ENCODE peak calls at places on chromosomes 3 and 15, in eight cellular contexts. A is left cardiac atrium; I is stimulated activated CD8-positive, alpha-beta memory T cell treated with anti-CD3 and anti-CD28 coated beads, Interleukin-15, amount 100 ng/mL, for 4 hours; E is GM04504; Q is activated naive CD8-positive, alpha-beta T cell treated with anti-CD3 and anti-CD28 coated beads, Interleukin-2, amount 50 U/mL, for 24 hours; W is BJ; N is anterior cingulate cortex; X is cardiac muscle cell. G is an unnamed sample.

GRCh38 chr3:162602619-162603018 is 1106.0 kb downstream of the OTOL1 start:
- DNase-seq in A (no peak), I (no peak), E (no peak), Q (no peak), W (no peak), N (no peak), X (no peak), G (no peak)

GRCh38 chr15:57227899-57228298 is 148.4 kb upstream of the CGNL1 start:
- DNase-seq in A (no peak), I (no peak), E (no peak), Q (no peak), W (no peak), N (no peak), X (no peak), G (no peak)

GRCh38 chr3:168828536-168828935 is 732.8 kb upstream of the GOLIM4 start:
- DNase-seq in A (no peak), I (no peak), E (no peak), Q (no peak), W (no peak), N (no peak), X (no peak), G (no peak)

GRCh38 chr3:18669374-18669773 is 244.2 kb upstream of the SATB1 start:
- DNase-seq in A (no peak), I (no peak), E (no peak), Q (no peak), W (no peak), N (no peak), X (no peak), G (no peak)

GRCh38 chr3:2923390-2923789 is 186.8 kb downstream of the IL5RA start:
- DNase-seq in A (no peak), I (no peak), E (no peak), Q (no peak), W (no peak), N (no peak), X (no peak), G (no peak)

GRCh38 chr3:98733055-98733777 is 29.9 kb upstream of the ST3GAL6 start:
- DNase-seq in A (peak), I (no peak), E (no peak), Q (peak), W (no peak), N (no peak), X (peak), G (no peak)

GRCh38 chr15:74184582-74185091 is 11.1 kb downstream of the ISLR start:
- DNase-seq in A (no peak), I (no peak), E (no peak), Q (no peak), W (no peak), N (no peak), X (no peak), G (no peak)

GRCh38 chr3:51955893-51956770 is 951 bp downstream of the GPR62 start:
- DNase-seq in A (peak), I (no peak), E (no peak), Q (peak), W (no peak), N (peak), X (peak), G (no peak)

GRCh38 chr3:17974206-17974841 is 231.9 kb upstream of the TBC1D5 start:
- DNase-seq in A (no peak), I (no peak), E (no peak), Q (no peak), W (no peak), N (no peak), X (no peak), G (no peak)

GRCh38 chr3:11539218-11539617 is 104.5 kb downstream of the VGLL4 start:
- DNase-seq in A (no peak), I (no peak), E (no peak), Q (no peak), W (no peak), N (no peak), X (no peak), G (no peak)

GRCh38 chr3:156389151-156389760 is 165.7 kb downstream of the SSR3 start:
- DNase-seq in A (no peak), I (no peak), E (no peak), Q (no peak), W (no peak), N (no peak), X (no peak), G (no peak)

GRCh38 chr15:82670699-82671098 is 23.5 kb upstream of the CPEB1 start:
- DNase-seq in A (no peak), I (no peak), E (no peak), Q (no peak), W (no peak), N (no peak), X (no peak), G (no peak)

GRCh38 chr3:150495563-150496168 is 50.6 kb downstream of the SERP1 start:
- DNase-seq in A (no peak), I (no peak), E (peak), Q (no peak), W (no peak), N (no peak), X (peak), G (peak)

GRCh38 chr15:76057332-76058000 is 2.3 kb upstream of the TMEM266 start:
- DNase-seq in A (no peak), I (no peak), E (peak), Q (peak), W (no peak), N (no peak), X (peak), G (peak)

GRCh38 chr3:128222771-128223386 is 69.6 kb downstream of the EEFSEC start:
- DNase-seq in A (no peak), I (no peak), E (no peak), Q (no peak), W (no peak), N (no peak), X (no peak), G (no peak)

GRCh38 chr3:126342991-126343661 is 14.1 kb downstream of the KLF15 start:
- DNase-seq in A (no peak), I (no peak), E (no peak), Q (no peak), W (no peak), N (no peak), X (peak), G (peak)

GRCh38 chr3:71444028-71444860 is 139.3 kb downstream of the FOXP1 start:
- DNase-seq in A (peak), I (peak), E (peak), Q (peak), W (no peak), N (no peak), X (no peak), G (no peak)

GRCh38 chr3:58116161-58116955 is 94.4 kb downstream of the DNASE1L3 start:
- DNase-seq in A (no peak), I (peak), E (no peak), Q (peak), W (no peak), N (no peak), X (no peak), G (no peak)

GRCh38 chr3:124837730-124838186 is 49.4 kb downstream of the ITGB5 start:
- DNase-seq in A (peak), I (no peak), E (no peak), Q (no peak), W (peak), N (no peak), X (no peak), G (peak)

GRCh38 chr15:65212097-65212496 is 824 bp upstream of the CILP start:
- DNase-seq in A (no peak), I (peak), E (no peak), Q (peak), W (no peak), N (no peak), X (peak), G (no peak)

GRCh38 chr15:95994418-95994817 is 336.1 kb upstream of the NR2F2 start:
- DNase-seq in A (no peak), I (no peak), E (no peak), Q (no peak), W (no peak), N (no peak), X (no peak), G (no peak)

GRCh38 chr3:78754066-78754743 is 1013.6 kb downstream of the ROBO1 start:
- DNase-seq in A (no peak), I (no peak), E (peak), Q (no peak), W (no peak), N (no peak), X (no peak), G (no peak)